ENCODE peak calls at places on chromosomes 12 and 14, in eight cellular contexts. One of them, this sample, is unnamed.

GRCh38 chr12:126974779-126975178 is 1292.2 kb upstream of the TMEM132C start:
- DNase-seq in stomach: no peak
- DNase-seq in K562: peak
- DNase-seq in sigmoid colon: no peak
- DNase-seq in transverse colon: no peak
- DNase-seq in SK-N-SH: no peak
- DNase-seq in HepG2: no peak
- DNase-seq in esophagus muscularis mucosa: no peak
- DNase-seq in this sample: no peak

GRCh38 chr12:124278389-124279101 is 16.3 kb upstream of the RFLNA start:
- DNase-seq in HepG2: peak
- DNase-seq in sigmoid colon: no peak
- DNase-seq in transverse colon: no peak
- DNase-seq in SK-N-SH: no peak
- DNase-seq in stomach: peak
- DNase-seq in K562: no peak
- DNase-seq in esophagus muscularis mucosa: no peak
- DNase-seq in this sample: no peak

GRCh38 chr14:78356406-78356805 is 186.2 kb downstream of the NRXN3 start:
- DNase-seq in stomach: no peak
- DNase-seq in esophagus muscularis mucosa: peak
- DNase-seq in HepG2: no peak
- DNase-seq in SK-N-SH: no peak
- DNase-seq in K562: no peak
- DNase-seq in transverse colon: no peak
- DNase-seq in sigmoid colon: no peak
- DNase-seq in this sample: no peak

GRCh38 chr12:32698285-32698684 is 19.2 kb downstream of the DNM1L start:
- DNase-seq in esophagus muscularis mucosa: no peak
- DNase-seq in transverse colon: no peak
- DNase-seq in sigmoid colon: no peak
- DNase-seq in SK-N-SH: peak
- DNase-seq in K562: no peak
- DNase-seq in stomach: no peak
- DNase-seq in HepG2: no peak
- DNase-seq in this sample: no peak

GRCh38 chr12:53431187-53431586 is 7.5 kb downstream of the AMHR2 start:
- DNase-seq in K562: no peak
- DNase-seq in sigmoid colon: peak
- DNase-seq in esophagus muscularis mucosa: no peak
- DNase-seq in stomach: no peak
- DNase-seq in transverse colon: no peak
- DNase-seq in HepG2: no peak
- DNase-seq in SK-N-SH: no peak
- DNase-seq in this sample: no peak

GRCh38 chr14:47935332-47935731 is 259.9 kb upstream of the MDGA2 start:
- DNase-seq in sigmoid colon: no peak
- DNase-seq in stomach: no peak
- DNase-seq in transverse colon: no peak
- DNase-seq in HepG2: no peak
- DNase-seq in SK-N-SH: no peak
- DNase-seq in esophagus muscularis mucosa: no peak
- DNase-seq in K562: no peak
- DNase-seq in this sample: no peak

GRCh38 chr12:67592228-67593011 is 56.1 kb upstream of the DYRK2 start:
- DNase-seq in sigmoid colon: no peak
- DNase-seq in HepG2: no peak
- DNase-seq in stomach: no peak
- DNase-seq in SK-N-SH: no peak
- DNase-seq in K562: no peak
- DNase-seq in transverse colon: no peak
- DNase-seq in esophagus muscularis mucosa: no peak
- DNase-seq in this sample: no peak

GRCh38 chr12:62744551-62744950 is 190.4 kb downstream of the PPM1H start:
- DNase-seq in sigmoid colon: no peak
- DNase-seq in transverse colon: no peak
- DNase-seq in HepG2: no peak
- DNase-seq in esophagus muscularis mucosa: no peak
- DNase-seq in SK-N-SH: no peak
- DNase-seq in K562: no peak
- DNase-seq in stomach: no peak
- DNase-seq in this sample: peak

GRCh38 chr12:6235499-6235898 is 35.3 kb downstream of the CD9 start:
- DNase-seq in esophagus muscularis mucosa: no peak
- DNase-seq in stomach: peak
- DNase-seq in K562: no peak
- DNase-seq in SK-N-SH: no peak
- DNase-seq in HepG2: peak
- DNase-seq in sigmoid colon: peak
- DNase-seq in transverse colon: peak
- DNase-seq in this sample: peak

GRCh38 chr12:45186762-45187161 is 29.1 kb upstream of the ANO6 start:
- DNase-seq in stomach: no peak
- DNase-seq in K562: no peak
- DNase-seq in transverse colon: no peak
- DNase-seq in esophagus muscularis mucosa: no peak
- DNase-seq in sigmoid colon: no peak
- DNase-seq in HepG2: no peak
- DNase-seq in SK-N-SH: no peak
- DNase-seq in this sample: no peak

GRCh38 chr12:45192707-45193106 is 23.2 kb upstream of the ANO6 start:
- DNase-seq in SK-N-SH: no peak
- DNase-seq in stomach: no peak
- DNase-seq in transverse colon: no peak
- DNase-seq in esophagus muscularis mucosa: no peak
- DNase-seq in HepG2: peak
- DNase-seq in K562: no peak
- DNase-seq in sigmoid colon: no peak
- DNase-seq in this sample: no peak

GRCh38 chr12:45191239-45191638 is 24.7 kb upstream of the ANO6 start:
- DNase-seq in esophagus muscularis mucosa: no peak
- DNase-seq in transverse colon: no peak
- DNase-seq in stomach: no peak
- DNase-seq in K562: no peak
- DNase-seq in HepG2: peak
- DNase-seq in sigmoid colon: no peak
- DNase-seq in SK-N-SH: no peak
- DNase-seq in this sample: no peak

GRCh38 chr12:45189766-45190403 is 26.0 kb upstream of the ANO6 start:
- DNase-seq in SK-N-SH: no peak
- DNase-seq in transverse colon: no peak
- DNase-seq in HepG2: no peak
- DNase-seq in stomach: no peak
- DNase-seq in K562: no peak
- DNase-seq in esophagus muscularis mucosa: no peak
- DNase-seq in sigmoid colon: no peak
- DNase-seq in this sample: no peak

GRCh38 chr12:45192041-45192695 is 23.7 kb upstream of the ANO6 start:
- DNase-seq in K562: peak
- DNase-seq in stomach: no peak
- DNase-seq in sigmoid colon: no peak
- DNase-seq in transverse colon: no peak
- DNase-seq in SK-N-SH: no peak
- DNase-seq in HepG2: peak
- DNase-seq in esophagus muscularis mucosa: no peak
- DNase-seq in this sample: no peak
- TF ChIP-seq POLR2AphosphoS5 in K562: no peak
- TF ChIP-seq POLR2AphosphoS5 in stomach: no peak
- TF ChIP-seq POLR2AphosphoS5 in sigmoid colon: no peak
- TF ChIP-seq POLR2AphosphoS5 in transverse colon: no peak
- TF ChIP-seq POLR2AphosphoS5 in SK-N-SH: no peak
- TF ChIP-seq POLR2AphosphoS5 in HepG2: no peak
- TF ChIP-seq POLR2AphosphoS5 in esophagus muscularis mucosa: no peak
- TF ChIP-seq POLR2AphosphoS5 in this sample: no peak

GRCh38 chr14:39176263-39177167 is 1.5 kb downstream of the PNN start:
- DNase-seq in HepG2: no peak
- DNase-seq in sigmoid colon: no peak
- DNase-seq in SK-N-SH: no peak
- DNase-seq in esophagus muscularis mucosa: no peak
- DNase-seq in transverse colon: no peak
- DNase-seq in stomach: no peak
- DNase-seq in K562: no peak
- DNase-seq in this sample: no peak
- TF ChIP-seq EP300 in HepG2: no peak
- TF ChIP-seq EP300 in sigmoid colon: no peak
- TF ChIP-seq EP300 in SK-N-SH: no peak
- TF ChIP-seq EP300 in esophagus muscularis mucosa: no peak
- TF ChIP-seq EP300 in transverse colon: no peak
- TF ChIP-seq EP300 in stomach: no peak
- TF ChIP-seq EP300 in K562: no peak
- TF ChIP-seq EP300 in this sample: no peak

GRCh38 chr12:131865196-131865875 is 29.1 kb upstream of the ULK1 start:
- DNase-seq in K562: no peak
- DNase-seq in HepG2: no peak
- DNase-seq in esophagus muscularis mucosa: no peak
- DNase-seq in transverse colon: no peak
- DNase-seq in sigmoid colon: no peak
- DNase-seq in SK-N-SH: peak
- DNase-seq in stomach: no peak
- DNase-seq in this sample: no peak

GRCh38 chr12:131871677-131872076 is 22.7 kb upstream of the ULK1 start:
- DNase-seq in transverse colon: no peak
- DNase-seq in sigmoid colon: no peak
- DNase-seq in stomach: no peak
- DNase-seq in K562: peak
- DNase-seq in HepG2: no peak
- DNase-seq in esophagus muscularis mucosa: no peak
- DNase-seq in SK-N-SH: peak
- DNase-seq in this sample: no peak

GRCh38 chr12:131864469-131864868 is 30.0 kb upstream of the ULK1 start:
- DNase-seq in transverse colon: no peak
- DNase-seq in stomach: no peak
- DNase-seq in SK-N-SH: no peak
- DNase-seq in sigmoid colon: no peak
- DNase-seq in esophagus muscularis mucosa: no peak
- DNase-seq in K562: no peak
- DNase-seq in HepG2: no peak
- DNase-seq in this sample: no peak

GRCh38 chr12:131869871-131870418 is 24.5 kb upstream of the ULK1 start:
- DNase-seq in transverse colon: no peak
- DNase-seq in esophagus muscularis mucosa: no peak
- DNase-seq in HepG2: no peak
- DNase-seq in K562: peak
- DNase-seq in stomach: no peak
- DNase-seq in SK-N-SH: peak
- DNase-seq in sigmoid colon: no peak
- DNase-seq in this sample: no peak

GRCh38 chr12:131867891-131868675 is 26.3 kb upstream of the ULK1 start:
- DNase-seq in K562: peak
- DNase-seq in sigmoid colon: no peak
- DNase-seq in HepG2: no peak
- DNase-seq in esophagus muscularis mucosa: no peak
- DNase-seq in SK-N-SH: peak
- DNase-seq in stomach: no peak
- DNase-seq in transverse colon: no peak
- DNase-seq in this sample: no peak
- TF ChIP-seq POLR2AphosphoS5 in K562: no peak
- TF ChIP-seq POLR2AphosphoS5 in sigmoid colon: no peak
- TF ChIP-seq POLR2AphosphoS5 in HepG2: no peak
- TF ChIP-seq POLR2AphosphoS5 in esophagus muscularis mucosa: no peak
- TF ChIP-seq POLR2AphosphoS5 in SK-N-SH: no peak
- TF ChIP-seq POLR2AphosphoS5 in stomach: no peak
- TF ChIP-seq POLR2AphosphoS5 in transverse colon: no peak
- TF ChIP-seq POLR2AphosphoS5 in this sample: no peak

DNA sequence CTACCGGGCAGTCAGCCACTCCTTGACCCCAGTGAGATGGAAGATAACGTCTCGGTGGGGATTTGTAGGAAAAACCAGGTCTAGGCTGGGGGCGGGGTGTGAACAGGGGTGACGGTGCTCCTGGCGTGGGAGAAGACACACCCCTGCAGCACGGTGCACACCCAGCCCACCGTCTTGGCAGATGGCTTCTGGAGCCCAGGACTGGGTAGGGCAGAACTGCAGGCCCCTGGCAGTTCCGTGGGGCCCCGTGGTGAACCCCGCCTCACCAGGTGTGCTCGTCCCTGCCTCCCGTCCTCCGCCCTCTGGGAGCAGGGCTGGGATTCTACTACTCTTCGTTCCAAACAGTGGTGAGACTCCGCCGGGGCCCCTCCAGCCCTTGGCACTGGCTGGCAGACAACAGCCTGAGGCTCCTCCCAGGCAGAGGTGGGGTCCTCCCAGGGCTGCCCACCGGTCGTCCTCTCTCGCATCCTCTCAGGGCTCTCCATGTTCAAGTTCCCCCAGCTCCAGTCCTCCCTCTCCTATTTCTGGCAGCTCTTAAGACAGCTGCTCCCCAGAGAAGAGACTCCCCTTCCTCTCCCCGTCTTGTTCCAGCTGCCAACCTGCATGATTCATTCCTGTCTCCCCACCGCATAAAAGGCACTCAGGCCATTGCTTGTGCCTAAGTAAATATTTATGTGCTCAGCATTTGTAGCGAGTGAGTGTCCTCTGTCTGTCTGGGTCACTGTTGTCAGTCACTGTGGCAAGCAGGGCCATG is 75.4 kb downstream of the FBXL14 start:
- DNase-seq in HepG2: peak
- DNase-seq in SK-N-SH: no peak
- DNase-seq in sigmoid colon: no peak
- DNase-seq in stomach: no peak
- DNase-seq in K562: peak
- DNase-seq in esophagus muscularis mucosa: no peak
- DNase-seq in transverse colon: no peak
- DNase-seq in this sample: no peak
- TF ChIP-seq EP300 in HepG2: no peak
- TF ChIP-seq EP300 in SK-N-SH: peak
- TF ChIP-seq EP300 in sigmoid colon: no peak
- TF ChIP-seq EP300 in stomach: no peak
- TF ChIP-seq EP300 in K562: no peak
- TF ChIP-seq EP300 in esophagus muscularis mucosa: no peak
- TF ChIP-seq EP300 in transverse colon: no peak
- TF ChIP-seq EP300 in this sample: no peak

GRCh38 chr12:57621497-57622292 is 10.5 kb downstream of the ARHGEF25 start:
- DNase-seq in K562: peak
- DNase-seq in stomach: peak
- DNase-seq in transverse colon: peak
- DNase-seq in esophagus muscularis mucosa: no peak
- DNase-seq in SK-N-SH: peak
- DNase-seq in HepG2: no peak
- DNase-seq in sigmoid colon: peak
- DNase-seq in this sample: no peak
- TF ChIP-seq POLR2AphosphoS5 in K562: no peak
- TF ChIP-seq POLR2AphosphoS5 in stomach: no peak
- TF ChIP-seq POLR2AphosphoS5 in transverse colon: no peak
- TF ChIP-seq POLR2AphosphoS5 in esophagus muscularis mucosa: peak
- TF ChIP-seq POLR2AphosphoS5 in SK-N-SH: no peak
- TF ChIP-seq POLR2AphosphoS5 in HepG2: no peak
- TF ChIP-seq POLR2AphosphoS5 in sigmoid colon: peak
- TF ChIP-seq POLR2AphosphoS5 in this sample: no peak

GRCh38 chr14:101870273-101870939 is 94.0 kb upstream of the DYNC1H1 start:
- DNase-seq in K562: no peak
- DNase-seq in sigmoid colon: no peak
- DNase-seq in stomach: no peak
- DNase-seq in SK-N-SH: no peak
- DNase-seq in HepG2: peak
- DNase-seq in esophagus muscularis mucosa: no peak
- DNase-seq in transverse colon: no peak
- DNase-seq in this sample: no peak
- TF ChIP-seq EP300 in K562: no peak
- TF ChIP-seq EP300 in sigmoid colon: no peak
- TF ChIP-seq EP300 in stomach: no peak
- TF ChIP-seq EP300 in SK-N-SH: no peak
- TF ChIP-seq EP300 in HepG2: no peak
- TF ChIP-seq EP300 in esophagus muscularis mucosa: no peak
- TF ChIP-seq EP300 in transverse colon: no peak
- TF ChIP-seq EP300 in this sample: no peak

GRCh38 chr14:88590173-88590572 is 27.3 kb downstream of the ZC3H14 start:
- DNase-seq in stomach: no peak
- DNase-seq in HepG2: no peak
- DNase-seq in transverse colon: no peak
- DNase-seq in sigmoid colon: no peak
- DNase-seq in SK-N-SH: no peak
- DNase-seq in esophagus muscularis mucosa: no peak
- DNase-seq in K562: no peak
- DNase-seq in this sample: no peak
- TF ChIP-seq POLR2AphosphoS5 in stomach: no peak
- TF ChIP-seq POLR2AphosphoS5 in HepG2: no peak
- TF ChIP-seq POLR2AphosphoS5 in transverse colon: no peak
- TF ChIP-seq POLR2AphosphoS5 in sigmoid colon: peak
- TF ChIP-seq POLR2AphosphoS5 in SK-N-SH: no peak
- TF ChIP-seq POLR2AphosphoS5 in esophagus muscularis mucosa: peak
- TF ChIP-seq POLR2AphosphoS5 in K562: no peak
- TF ChIP-seq POLR2AphosphoS5 in this sample: no peak

This sample was measured in upper lobe of left lung.